ENCODE peak calls at places on chromosomes 13 and 19, in four cellular contexts. X is cardiac fibroblast, A is astrocyte of the spinal cord, Q is left ventricle myocardium inferior. V is an unnamed sample.
A peak's percentile ranks its signal among the peaks of the same experiment; 100 is the strongest.

GRCh38 chr19:590396-590745 is 690 bp downstream of the HCN2 start:
- DNase-seq in X (peak; percentile 49), A (peak; percentile 47), Q (no peak), V (no peak)

GRCh38 chr19:30529876-30530275 is 157.7 kb downstream of the ZNF536 start:
- DNase-seq in X (no peak), A (no peak), Q (no peak), V (no peak)

GRCh38 chr19:8361921-8362793 is 1.8 kb upstream of the ANGPTL4 start:
- DNase-seq in X (peak; percentile 99), A (peak; percentile 96), Q (peak; percentile 93), V (peak; percentile 94)

GRCh38 chr13:112741835-112742570 is 52.2 kb downstream of the ATP11A start:
- DNase-seq in X (no peak), A (no peak), Q (no peak), V (no peak)

GRCh38 chr13:46855166-46855565 is 41.7 kb downstream of the HTR2A start:
- DNase-seq in X (no peak), A (no peak), Q (no peak), V (no peak)

GRCh38 chr19:45848922-45849321 is 14.0 kb downstream of the SYMPK start:
- DNase-seq in X (no peak), A (no peak), Q (no peak), V (no peak)

GRCh38 chr13:66634384-66634783 is 595.8 kb downstream of the PCDH9 start:
- DNase-seq in X (peak; percentile 6), A (no peak), Q (no peak), V (no peak)

GRCh38 chr13:37403776-37404497 is 194.6 kb downstream of the POSTN start:
- DNase-seq in X (peak; percentile 80), A (peak; percentile 92), Q (no peak), V (peak; percentile 95)

GRCh38 chr19:15248106-15248505 is 15.9 kb upstream of the EPHX3 start:
- DNase-seq in X (no peak), A (peak; percentile 16), Q (no peak), V (no peak)

GRCh38 chr19:56291857-56292256 is 19.3 kb downstream of the EDDM13 start:
- DNase-seq in X (no peak), A (no peak), Q (no peak), V (no peak)

GRCh38 chr13:99955747-99956472 is 15.7 kb downstream of the ZIC5 start:
- DNase-seq in X (peak; percentile 25), A (peak; percentile 51), Q (no peak), V (no peak)

GRCh38 chr19:45506246-45506990 is 861 bp upstream of the VASP start:
- DNase-seq in X (peak; percentile 89), A (peak; percentile 93), Q (peak; percentile 97), V (no peak)

GRCh38 chr13:41942462-41943094 is 18.3 kb downstream of the VWA8 start:
- DNase-seq in X (peak; percentile 65), A (peak; percentile 48), Q (no peak), V (peak; percentile 56)

GRCh38 chr13:21625366-21625765 is 21.4 kb upstream of the MICU2 start:
- DNase-seq in X (peak; percentile 29), A (peak; percentile 28), Q (no peak), V (no peak)

GRCh38 chr13:20825476-20825875 is 51.7 kb upstream of the EEF1AKMT1 start:
- DNase-seq in X (peak; percentile 26), A (peak; percentile 74), Q (no peak), V (no peak)

GRCh38 chr19:14089412-14089661 is 1.2 kb downstream of the SAMD1 start:
- DNase-seq in X (peak; percentile 43), A (no peak), Q (no peak), V (no peak)

GRCh38 chr13:30870049-30870884 is 35.8 kb upstream of the MEDAG start:
- DNase-seq in X (peak; percentile 99), A (peak; percentile 99), Q (peak; percentile 64), V (peak; percentile 98)

GRCh38 chr13:86974995-86975328 is 696.2 kb upstream of the SLITRK5 start:
- DNase-seq in X (no peak), A (no peak), Q (no peak), V (no peak)

GRCh38 chr19:43636121-43636683 is 3.4 kb downstream of the CADM4 start:
- DNase-seq in X (no peak), A (no peak), Q (no peak), V (no peak)

GRCh38 chr13:29925457-29925856 is 75.0 kb upstream of the UBL3 start:
- DNase-seq in X (peak; percentile 97), A (peak; percentile 61), Q (peak; percentile 55), V (no peak)

GRCh38 chr19:3547301-3547731 is 8.3 kb downstream of the TEKTIP1 start:
- DNase-seq in X (no peak), A (no peak), Q (no peak), V (no peak)

GRCh38 chr19:55353803-55354697 is 469 bp downstream of the COX6B2 start:
- DNase-seq in X (peak; percentile 62), A (peak; percentile 52), Q (peak; percentile 65), V (no peak)

GRCh38 chr13:105972306-105972721 is 563.1 kb downstream of the EFNB2 start:
- DNase-seq in X (no peak), A (no peak), Q (no peak), V (no peak)

GRCh38 chr19:13132471-13133166 is 14.6 kb downstream of the NACC1 start:
- DNase-seq in X (peak; percentile 36), A (peak; percentile 67), Q (no peak), V (no peak)

GRCh38 chr19:33292595-33293254 is 9.6 kb downstream of the CEBPA start:
- DNase-seq in X (no peak), A (no peak), Q (no peak), V (no peak)

GRCh38 chr19:32200312-32201038 is 144.9 kb upstream of the ZNF507 start:
- DNase-seq in X (no peak), A (no peak), Q (peak; percentile 46), V (no peak)

GRCh38 chr13:114155923-114156883 is 22.9 kb upstream of the CFAP97D2 start:
- DNase-seq in X (no peak), A (no peak), Q (no peak), V (no peak)

GRCh38 chr13:73059460-73060250 is 850 bp downstream of the KLF5 start:
- DNase-seq in X (no peak), A (peak; percentile 58), Q (peak; percentile 51), V (no peak)

GRCh38 chr13:52845766-52846566 is 2.5 kb downstream of the PCDH8 start:
- DNase-seq in X (peak; percentile 3), A (peak; percentile 5), Q (peak; percentile 19), V (no peak)

GRCh38 chr13:81562598-81562997 is 1221.7 kb upstream of the SPRY2 start:
- DNase-seq in X (no peak), A (no peak), Q (no peak), V (no peak)

GRCh38 chr13:95355491-95355890 is 54.2 kb upstream of the ABCC4 start:
- DNase-seq in X (peak; percentile 44), A (peak; percentile 66), Q (no peak), V (peak; percentile 24)

GRCh38 chr19:33461256-33462111 is 60.1 kb downstream of the PEPD start:
- DNase-seq in X (no peak), A (no peak), Q (no peak), V (no peak)

GRCh38 chr19:39927524-39928356 is 6.7 kb downstream of the FCGBP start:
- DNase-seq in X (no peak), A (no peak), Q (no peak), V (no peak)

GRCh38 chr13:112177459-112177858 is 110.5 kb downstream of the SOX1 start:
- DNase-seq in X (no peak), A (no peak), Q (no peak), V (no peak)

GRCh38 chr13:27081893-27082292 is 89.7 kb downstream of the USP12 start:
- DNase-seq in X (no peak), A (no peak), Q (no peak), V (no peak)

GRCh38 chr19:54190503-54190941 is 586 bp upstream of the TSEN34 start:
- DNase-seq in X (peak; percentile 100), A (peak; percentile 100), Q (peak; percentile 99), V (peak; percentile 95)
- TF ChIP-seq CTCF in X (no peak), A (no peak), Q (no peak), V (no peak)

GRCh38 chr13:76884571-76885202 is 1.5 kb downstream of the KCTD12 start:
- DNase-seq in X (peak; percentile 43), A (peak; percentile 23), Q (no peak), V (no peak)

GRCh38 chr13:76885203-76886004 is 801 bp downstream of the KCTD12 start:
- DNase-seq in X (peak; percentile 83), A (peak; percentile 81), Q (peak; percentile 81), V (no peak)

GRCh38 chr13:76886292-76887061 is at the start of gene KCTD12:
- DNase-seq in X (peak; percentile 94), A (peak; percentile 86), Q (peak; percentile 93), V (no peak)

GRCh38 chr13:76887070-76887563 is 912 bp upstream of the KCTD12 start:
- DNase-seq in X (no peak), A (no peak), Q (peak; percentile 16), V (no peak)

DNA sequence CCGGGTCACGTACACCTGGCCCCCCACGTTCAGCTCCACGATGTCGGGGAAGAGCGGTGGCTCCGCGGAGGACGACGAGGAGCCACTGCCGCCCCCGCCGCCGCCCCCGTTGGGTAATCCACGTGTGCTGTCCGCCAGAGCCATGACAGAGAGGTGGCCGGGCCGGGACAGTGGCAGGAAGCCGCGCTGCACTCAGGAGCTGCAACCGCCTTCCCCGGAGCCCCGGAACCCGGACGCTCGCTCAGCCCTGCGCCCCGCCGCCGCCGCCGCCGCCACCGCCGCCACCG is 257 bp downstream of the KCTD12 start:
- DNase-seq in X (no peak), A (no peak), Q (no peak), V (no peak)
- H3K4me3 ChIP-seq in X (peak overlapping the region; percentile 76), A (peak overlapping the region; percentile 65), Q (peak overlapping the region; percentile 94), V (peak overlapping the region; percentile 58)

GRCh38 chr13:44818428-44818827 is 170.8 kb downstream of the NUFIP1 start:
- DNase-seq in X (peak; percentile 45), A (peak; percentile 38), Q (no peak), V (no peak)
- TF ChIP-seq CTCF in X (no peak), A (no peak), Q (no peak), V (no peak)

GRCh38 chr19:49926520-49926919 is 2.5 kb upstream of the ATF5 start:
- DNase-seq in X (no peak), A (no peak), Q (no peak), V (no peak)

GRCh38 chr19:49921871-49922755 is 6.9 kb upstream of the ATF5 start:
- DNase-seq in X (peak; percentile 50), A (peak; percentile 58), Q (no peak), V (no peak)

GRCh38 chr19:49923055-49924003 is 5.7 kb upstream of the ATF5 start:
- DNase-seq in X (no peak), A (no peak), Q (no peak), V (no peak)

GRCh38 chr19:49925486-49925885 is 3.5 kb upstream of the ATF5 start:
- DNase-seq in X (no peak), A (no peak), Q (no peak), V (no peak)

GRCh38 chr19:49924004-49924880 is 4.8 kb upstream of the ATF5 start:
- DNase-seq in X (no peak), A (no peak), Q (no peak), V (no peak)
- H3K4me3 ChIP-seq in X (no peak overlapping the region), A (no peak overlapping the region), Q (no peak overlapping the region), V (no peak overlapping the region)

GRCh38 chr19:18160792-18161690 is 8.1 kb downstream of the PIK3R2 start:
- DNase-seq in X (peak; percentile 71), A (peak; percentile 32), Q (peak; percentile 71), V (no peak)
- TF ChIP-seq CTCF in X (peak; percentile 30), A (peak; percentile 52), Q (peak; percentile 72), V (peak; percentile 55)

V was measured in AG04449.